ENCODE peak calls at places on chromosomes 1 and 21, in nine cellular contexts. E is heart right ventricle, W is omental fat pad, Z is cardiac fibroblast, D is MM.1S, T is dorsolateral prefrontal cortex, S is foreskin fibroblast, J is SK-N-SH, P is Calu3. C is an unnamed sample.
A peak's percentile ranks its signal among the peaks of the same experiment; 100 is the strongest.

GRCh38 chr1:5690878-5691277 is 301.3 kb downstream of the NPHP4 start:
- DNase-seq in J (no peak), D (no peak), S (no peak), T (no peak), E (no peak), W (no peak), P (no peak), Z (no peak), C (no peak)

GRCh38 chr1:245396615-245397014 is 241.8 kb downstream of the KIF26B start:
- DNase-seq in Z (peak; percentile 20), E (no peak), W (no peak), D (no peak), P (no peak), J (no peak), S (no peak), T (no peak), C (no peak)

GRCh38 chr1:7454052-7454815 is 316.9 kb upstream of the VAMP3 start:
- DNase-seq in E (peak; percentile 17), W (no peak), J (peak; percentile 77), S (peak; percentile 27), T (peak; percentile 48), P (peak; percentile 48), Z (peak; percentile 18), D (no peak), C (no peak)

GRCh38 chr1:83512371-83513004 is 486.4 kb downstream of the TTLL7 start:
- DNase-seq in Z (no peak), P (no peak), J (no peak), E (peak; percentile 19), S (peak; percentile 51), T (no peak), W (no peak), D (no peak), C (no peak)

GRCh38 chr1:44924835-44925464 is 61.4 kb downstream of the EIF2B3 start:
- DNase-seq in J (no peak), T (no peak), D (no peak), Z (peak; percentile 93), W (no peak), E (no peak), P (peak; percentile 1), S (peak; percentile 89), C (no peak)

GRCh38 chr1:84621553-84621952 is 47.3 kb upstream of the CTBS start:
- DNase-seq in W (no peak), Z (no peak), T (no peak), E (no peak), P (no peak), S (no peak), D (no peak), J (no peak), C (no peak)

GRCh38 chr1:19974822-19975416 is 4.5 kb downstream of the PLA2G2A start:
- DNase-seq in W (no peak), S (peak; percentile 63), P (peak; percentile 44), D (no peak), T (no peak), J (peak; percentile 86), E (peak; percentile 63), Z (peak; percentile 80), C (peak; percentile 57)

GRCh38 chr1:19080715-19081114 is 124.2 kb upstream of the IFFO2 start:
- DNase-seq in J (no peak), W (no peak), P (no peak), E (no peak), T (no peak), S (no peak), D (no peak), Z (peak; percentile 34), C (no peak)

GRCh38 chr1:39688706-39689105 is 2.5 kb downstream of the HPCAL4 start:
- DNase-seq in J (no peak), S (no peak), E (no peak), T (no peak), Z (no peak), W (no peak), D (no peak), P (no peak), C (peak; percentile 5)

GRCh38 chr21:42670884-42671283 is 17.5 kb downstream of the PDE9A start:
- DNase-seq in S (no peak), W (no peak), J (no peak), T (no peak), P (no peak), E (no peak), D (no peak), Z (no peak), C (no peak)

GRCh38 chr1:178341218-178341956 is 155.4 kb downstream of the CLEC20A start:
- DNase-seq in J (peak; percentile 11), W (no peak), T (no peak), Z (peak; percentile 90), P (peak; percentile 90), D (no peak), E (peak; percentile 76), S (peak; percentile 95), C (no peak)

GRCh38 chr1:63792152-63792551 is 18.3 kb downstream of the ROR1 start:
- DNase-seq in D (no peak), P (no peak), Z (no peak), J (no peak), E (no peak), W (no peak), S (no peak), T (no peak), C (no peak)

GRCh38 chr1:94384485-94385353 is 33.5 kb upstream of the ABCD3 start:
- DNase-seq in P (peak; percentile 23), E (no peak), J (peak; percentile 24), D (no peak), S (no peak), T (no peak), Z (no peak), W (no peak), C (peak; percentile 11)

GRCh38 chr1:9009438-9010366 is 16.5 kb downstream of the SLC2A7 start:
- DNase-seq in E (no peak), T (no peak), P (peak; percentile 18), D (peak; percentile 48), Z (peak; percentile 52), S (peak; percentile 28), W (no peak), J (peak; percentile 60), C (peak; percentile 71)

GRCh38 chr1:182601416-182601786 is 2.8 kb downstream of the RGS16 start:
- DNase-seq in D (peak; percentile 91), E (peak; percentile 78), W (no peak), T (no peak), S (peak; percentile 87), Z (peak; percentile 86), P (peak; percentile 76), J (peak; percentile 81), C (peak; percentile 76)

GRCh38 chr1:52532732-52533327 is 20.1 kb downstream of the TUT4 start:
- DNase-seq in T (no peak), S (no peak), E (no peak), J (no peak), P (no peak), Z (no peak), D (no peak), W (no peak), C (peak; percentile 25)

GRCh38 chr1:32239335-32239734 is 7.7 kb upstream of the FAM167B start:
- DNase-seq in P (no peak), W (no peak), J (no peak), S (no peak), D (no peak), T (no peak), Z (no peak), E (no peak), C (no peak)
- TF ChIP-seq CTCF in P (no peak), W (no peak), J (no peak), S (no peak), D (no peak), T (no peak), Z (no peak), E (no peak), C (no peak)

DNA sequence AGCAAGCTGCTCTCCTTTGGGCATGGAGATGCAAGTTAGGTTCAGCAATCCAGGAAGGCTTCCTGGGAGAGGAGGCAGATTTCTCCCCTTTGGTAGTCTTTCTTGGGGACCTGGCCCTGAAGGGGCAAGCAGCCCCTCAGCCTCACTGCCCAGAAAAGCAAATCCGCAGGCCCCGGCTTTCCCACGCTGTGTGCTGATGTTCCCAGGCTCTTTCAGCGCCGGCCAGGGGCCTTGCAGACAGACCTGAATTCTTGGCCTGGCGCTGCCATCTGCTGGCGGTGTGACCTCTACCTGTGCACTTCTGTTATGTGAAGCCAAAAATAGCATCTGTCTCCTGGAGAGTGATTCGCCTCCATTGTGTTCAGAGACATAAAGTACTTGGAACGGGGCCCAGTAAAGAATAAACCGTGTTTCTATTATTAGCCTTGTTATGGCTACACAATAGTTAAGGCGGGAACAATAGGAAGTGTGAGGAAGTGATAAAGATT is 64.8 kb downstream of the ALPL start:
- DNase-seq in P (peak; percentile 66), S (peak; percentile 79), T (peak; percentile 69), E (peak; percentile 90), D (peak; percentile 48), J (peak; percentile 85), W (no peak), Z (peak; percentile 95), C (no peak)
- TF ChIP-seq CTCF in P (peak; percentile 31), S (peak; percentile 72), T (peak; percentile 59), E (peak; percentile 63), D (peak; percentile 54), J (peak; percentile 78), W (no peak), Z (peak; percentile 64), C (no peak)

GRCh38 chr1:158496379-158496778 is 24.4 kb downstream of the OR10R2 start:
- DNase-seq in P (no peak), Z (peak; percentile 14), T (no peak), S (no peak), W (no peak), J (no peak), D (peak; percentile 42), E (no peak), C (peak; percentile 10)
- TF ChIP-seq CTCF in P (no peak), Z (no peak), T (peak; percentile 38), S (no peak), W (no peak), J (peak; percentile 23), D (peak; percentile 58), E (no peak), C (no peak)

GRCh38 chr1:71343686-71344416 is 263.0 kb upstream of the ZRANB2 start:
- DNase-seq in Z (no peak), S (no peak), T (no peak), J (no peak), D (no peak), W (no peak), E (no peak), P (no peak), C (no peak)
- TF ChIP-seq CTCF in Z (peak; percentile 31), S (no peak), T (no peak), J (peak; percentile 31), D (peak; percentile 29), W (no peak), E (no peak), P (no peak), C (no peak)

DNA sequence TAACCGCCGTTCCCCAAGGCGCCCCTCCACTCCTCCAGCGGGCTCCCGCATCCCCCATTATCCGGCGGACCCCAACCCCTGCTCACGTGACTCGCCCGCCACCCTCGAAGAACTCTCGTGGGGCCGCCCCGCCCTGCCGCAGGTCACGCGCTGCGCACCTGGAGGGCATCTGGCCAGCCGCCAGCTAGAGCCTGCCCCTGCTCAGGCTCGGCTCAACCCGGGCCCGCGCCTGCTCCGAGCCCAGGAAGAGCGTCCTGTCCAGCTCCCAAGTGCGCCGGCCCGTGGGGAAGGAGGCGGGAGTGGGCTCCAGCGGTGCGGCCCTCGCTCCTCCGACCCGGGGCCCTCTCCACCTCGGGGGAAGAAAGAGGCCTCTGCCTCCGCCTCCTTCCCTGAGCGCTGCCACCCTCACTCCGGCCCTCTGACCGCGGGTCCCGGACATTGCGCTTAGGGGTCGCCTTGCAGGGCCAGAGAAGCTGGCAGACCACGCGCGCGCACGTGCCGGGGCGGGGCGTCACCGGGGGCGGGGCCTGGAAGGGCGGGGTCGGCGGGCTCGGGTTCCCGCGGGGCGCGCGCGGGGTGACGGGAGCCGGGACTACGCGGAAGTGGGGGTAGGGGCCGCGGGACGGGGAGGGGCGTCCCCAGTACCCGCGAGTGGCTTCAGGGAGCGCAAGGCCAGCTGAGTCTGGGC is 28.4 kb downstream of the HMGN2 start:
- DNase-seq in Z (peak; percentile 74), P (peak; percentile 86), W (peak; percentile 74), E (peak; percentile 88), S (peak; percentile 93), J (peak; percentile 97), T (peak; percentile 83), D (peak; percentile 83), C (peak; percentile 97)
- TF ChIP-seq CTCF in Z (no peak), P (peak; percentile 18), W (no peak), E (no peak), S (no peak), J (no peak), T (peak; percentile 18), D (no peak), C (no peak)

C was measured in GM20000.